ENCODE peak calls at places on chromosomes 7 and 10, in five cellular contexts. M is substantia nigra; B is Peyer's patch; P is CD4-positive, CD25-positive, alpha-beta regulatory T cell; L is body of pancreas. U is an unnamed sample.

GRCh38 chr10:96025566-96025965 is 17.8 kb upstream of the CCNJ start:
- DNase-seq in B (no peak), L (no peak), P (no peak), M (no peak), U (no peak)

GRCh38 chr7:124686543-124687161 is 78.9 kb downstream of the GPR37 start:
- DNase-seq in B (no peak), L (no peak), M (no peak), P (no peak), U (no peak)

GRCh38 chr10:74827045-74827441 is 643 bp downstream of the KAT6B start:
- DNase-seq in L (no peak), P (no peak), M (no peak), B (no peak), U (no peak)

GRCh38 chr10:69367469-69367868 is 49.2 kb downstream of the TACR2 start:
- DNase-seq in L (no peak), P (no peak), M (no peak), B (no peak), U (no peak)

GRCh38 chr10:5910323-5911100 is 20.5 kb downstream of the FBH1 start:
- DNase-seq in P (no peak), B (no peak), M (no peak), L (no peak), U (no peak)

GRCh38 chr7:74027683-74028320 is at the start of gene ELN:
- DNase-seq in B (no peak), M (peak; percentile 38), P (no peak), L (peak; percentile 86), U (no peak)

GRCh38 chr7:75875113-75876080 is 3.4 kb upstream of the RHBDD2 start:
- DNase-seq in M (no peak), L (no peak), B (no peak), P (no peak), U (no peak)

GRCh38 chr10:27783660-27784059 is 38.0 kb upstream of the MKX start:
- DNase-seq in L (no peak), B (no peak), P (peak; percentile 3), M (no peak), U (peak; percentile 12)

GRCh38 chr10:14325325-14325955 is 5.3 kb downstream of the FRMD4A start:
- DNase-seq in B (no peak), L (peak; percentile 75), P (peak; percentile 11), M (no peak), U (peak; percentile 2)

GRCh38 chr7:47635091-47636090 is 53.5 kb upstream of the TNS3 start:
- DNase-seq in P (no peak), M (no peak), B (peak; percentile 72), L (peak; percentile 83), U (no peak)

GRCh38 chr10:60427148-60427547 is 37.5 kb upstream of the ANK3 start:
- DNase-seq in L (no peak), B (no peak), P (no peak), M (no peak), U (no peak)

GRCh38 chr10:72315054-72315453 is 39.7 kb downstream of the DNAJB12 start:
- DNase-seq in L (no peak), P (no peak), M (no peak), B (no peak), U (no peak)
- H3K27ac ChIP-seq in L (peak overlapping the region; percentile 94), P (no peak overlapping the region), M (peak overlapping the region; percentile 28), B (peak overlapping the region; percentile 7), U (no peak overlapping the region)

GRCh38 chr10:63681965-63682704 is 160.9 kb downstream of the REEP3 start:
- DNase-seq in M (no peak), L (no peak), P (no peak), B (no peak), U (no peak)
- H3K27ac ChIP-seq in M (no peak overlapping the region), L (no peak overlapping the region), P (no peak overlapping the region), B (no peak overlapping the region), U (no peak overlapping the region)

GRCh38 chr7:96546426-96546825 is 163.2 kb downstream of the SEM1 start:
- DNase-seq in P (no peak), B (no peak), M (no peak), L (no peak), U (no peak)

GRCh38 chr7:96547371-96547811 is 162.3 kb downstream of the SEM1 start:
- DNase-seq in P (no peak), B (no peak), L (no peak), M (no peak), U (no peak)

GRCh38 chr7:96548664-96549063 is 161.0 kb downstream of the SEM1 start:
- DNase-seq in M (no peak), P (no peak), L (no peak), B (no peak), U (no peak)
- H3K27ac ChIP-seq in M (no peak overlapping the region), P (no peak overlapping the region), L (no peak overlapping the region), B (no peak overlapping the region), U (no peak overlapping the region)

GRCh38 chr7:138257459-138258193 is 181.4 kb downstream of the AKR1D1 start:
- DNase-seq in P (no peak), M (no peak), L (peak; percentile 13), B (no peak), U (no peak)

GRCh38 chr7:138259675-138260074 is 183.4 kb downstream of the AKR1D1 start:
- DNase-seq in M (no peak), P (no peak), L (no peak), B (no peak), U (no peak)

GRCh38 chr7:138254444-138254843 is 178.2 kb downstream of the AKR1D1 start:
- DNase-seq in M (no peak), L (no peak), B (no peak), P (no peak), U (no peak)

GRCh38 chr7:138258194-138258554 is 181.9 kb downstream of the AKR1D1 start:
- DNase-seq in L (no peak), M (no peak), P (no peak), B (no peak), U (no peak)
- H3K27ac ChIP-seq in L (no peak overlapping the region), M (no peak overlapping the region), P (no peak overlapping the region), B (no peak overlapping the region), U (peak overlapping the region; percentile 17)

GRCh38 chr10:110509560-110509959 is 11.9 kb downstream of the DUSP5 start:
- DNase-seq in L (no peak), P (no peak), B (no peak), M (no peak), U (no peak)

GRCh38 chr10:110507303-110507702 is 9.6 kb downstream of the DUSP5 start:
- DNase-seq in P (no peak), B (no peak), L (no peak), M (no peak), U (no peak)

GRCh38 chr10:110508389-110508788 is 10.7 kb downstream of the DUSP5 start:
- DNase-seq in B (no peak), L (no peak), P (no peak), M (no peak), U (no peak)

GRCh38 chr10:110510086-110510485 is 12.4 kb downstream of the DUSP5 start:
- DNase-seq in M (no peak), P (no peak), B (no peak), L (no peak), U (no peak)

GRCh38 chr10:110508806-110509544 is 11.3 kb downstream of the DUSP5 start:
- DNase-seq in M (no peak), B (no peak), P (no peak), L (no peak), U (no peak)
- H3K27ac ChIP-seq in M (no peak overlapping the region), B (no peak overlapping the region), P (no peak overlapping the region), L (no peak overlapping the region), U (no peak overlapping the region)

U was measured in CD8-positive, alpha-beta memory T cell.